ENCODE peak calls at places on chromosomes 4 and X, in five cellular contexts. K, L, X, T and M are unnamed samples.

GRCh38 chr4:183984561-183984960 is 79.5 kb downstream of the STOX2 start:
- DNase-seq in K (no peak), L (no peak), X (no peak), T (no peak), M (no peak)

GRCh38 chr4:80207172-80207583 is 9.9 kb downstream of the PRDM8 start:
- DNase-seq in K (no peak), L (no peak), X (peak), T (no peak), M (no peak)

GRCh38 chr4:4937926-4938325 is 78.5 kb downstream of the MSX1 start:
- DNase-seq in K (no peak), L (no peak), X (no peak), T (no peak), M (no peak)

GRCh38 chr4:188660796-188661195 is 521.6 kb downstream of the TRIML1 start:
- DNase-seq in K (no peak), L (no peak), X (no peak), T (no peak), M (no peak)

GRCh38 chr4:14529653-14530052 is 472.6 kb upstream of the CPEB2 start:
- DNase-seq in K (no peak), L (no peak), X (no peak), T (no peak), M (no peak)

GRCh38 chrX:15468036-15468435 is 25.1 kb downstream of the PIR start:
- DNase-seq in K (no peak), L (peak), X (no peak), T (no peak), M (peak)

GRCh38 chr4:74376888-74377483 is 12.0 kb downstream of the EREG start:
- DNase-seq in K (no peak), L (peak), X (no peak), T (no peak), M (no peak)

GRCh38 chrX:128781506-128781905 is 729.3 kb upstream of the ACTRT1 start:
- DNase-seq in K (no peak), L (no peak), X (peak), T (no peak), M (no peak)

GRCh38 chr4:158801066-158801465 is 32.2 kb downstream of the FNIP2 start:
- DNase-seq in K (no peak), L (no peak), X (no peak), T (no peak), M (no peak)

GRCh38 chr4:7330031-7330596 is 104.6 kb downstream of the PSAPL1 start:
- DNase-seq in K (no peak), L (no peak), X (no peak), T (no peak), M (no peak)

GRCh38 chr4:142596595-142596994 is 249.5 kb downstream of the INPP4B start:
- DNase-seq in K (no peak), L (no peak), X (no peak), T (no peak), M (no peak)